ENCODE peak calls at places on chromosomes 13 and 19, in seven cellular contexts. M is neural progenitor cell, N is A549, Z is astrocyte of the cerebellum, K is left lung, F is AG10803, O is suprapubic skin. A is an unnamed sample.

GRCh38 chr19:14059093-14059480 is 2.8 kb downstream of the PALM3 start:
- DNase-seq in K (no peak), M (peak; percentile 56), N (no peak), Z (no peak), F (no peak), O (no peak), A (peak; percentile 80)

GRCh38 chr19:15471639-15472101 is 7.3 kb upstream of the RASAL3 start:
- DNase-seq in O (no peak), N (no peak), Z (no peak), K (peak; percentile 76), M (no peak), F (no peak), A (no peak)

GRCh38 chr19:458091-459042 is 2.5 kb downstream of the SHC2 start:
- DNase-seq in N (no peak), K (peak; percentile 79), O (no peak), F (no peak), M (no peak), Z (no peak), A (no peak)

GRCh38 chr13:65063753-65064152 is 2166.4 kb downstream of the PCDH9 start:
- DNase-seq in K (no peak), M (no peak), Z (peak; percentile 40), F (peak; percentile 30), O (no peak), N (no peak), A (no peak)

GRCh38 chr13:27038323-27038722 is 133.3 kb downstream of the USP12 start:
- DNase-seq in N (peak; percentile 52), M (no peak), K (no peak), Z (peak; percentile 76), F (peak; percentile 74), O (no peak), A (no peak)

GRCh38 chr13:49214917-49215376 is 5.2 kb upstream of the MLNR start:
- DNase-seq in O (no peak), N (no peak), F (no peak), Z (no peak), M (no peak), K (peak; percentile 75), A (peak; percentile 37)

GRCh38 chr19:12783849-12784393 is 7.4 kb upstream of the JUNB start:
- DNase-seq in N (no peak), O (no peak), K (no peak), M (no peak), Z (no peak), F (no peak), A (peak; percentile 58)

GRCh38 chr19:40464059-40465024 is 1.2 kb downstream of the BLVRB start:
- DNase-seq in O (peak; percentile 88), M (peak; percentile 81), N (peak; percentile 97), F (peak; percentile 90), K (peak; percentile 84), Z (peak; percentile 80), A (peak; percentile 86)

GRCh38 chr19:46610851-46611770 is 10.0 kb downstream of the CALM3 start:
- DNase-seq in Z (peak; percentile 82), M (no peak), N (no peak), F (peak; percentile 69), O (peak; percentile 65), K (no peak), A (peak; percentile 79)

GRCh38 chr19:44587863-44588752 is 25.3 kb upstream of the IGSF23 start:
- DNase-seq in K (no peak), Z (peak; percentile 96), M (no peak), O (no peak), N (peak; percentile 85), F (peak; percentile 94), A (no peak)

GRCh38 chr19:10621966-10622365 is 3.4 kb upstream of the SLC44A2 start:
- DNase-seq in N (no peak), Z (no peak), M (no peak), K (no peak), O (no peak), F (no peak), A (no peak)

GRCh38 chr13:78655906-78656305 is 3.0 kb downstream of the OBI1 start:
- DNase-seq in K (no peak), N (no peak), M (no peak), F (no peak), O (no peak), Z (no peak), A (no peak)

GRCh38 chr19:3057275-3057714 is 5.0 kb downstream of the TLE5 start:
- DNase-seq in F (peak; percentile 49), M (no peak), N (peak; percentile 37), O (peak; percentile 90), Z (peak; percentile 63), K (peak; percentile 90), A (peak; percentile 68)
- H3K4me3 ChIP-seq in F (no peak overlapping the region), M (no peak overlapping the region), N (no peak overlapping the region), O (peak overlapping the region; percentile 4), Z (peak overlapping the region; percentile 9), K (peak overlapping the region; percentile 7), A (no peak overlapping the region)

GRCh38 chr19:6531956-6532243 is 1.1 kb downstream of the TNFSF9 start:
- DNase-seq in M (no peak), F (no peak), K (no peak), O (no peak), Z (no peak), N (no peak), A (no peak)
- H3K4me3 ChIP-seq in M (no peak overlapping the region), F (peak overlapping the region; percentile 92), K (peak overlapping the region; percentile 56), O (peak overlapping the region; percentile 69), Z (peak overlapping the region; percentile 73), N (peak overlapping the region; percentile 76), A (no peak overlapping the region)

DNA sequence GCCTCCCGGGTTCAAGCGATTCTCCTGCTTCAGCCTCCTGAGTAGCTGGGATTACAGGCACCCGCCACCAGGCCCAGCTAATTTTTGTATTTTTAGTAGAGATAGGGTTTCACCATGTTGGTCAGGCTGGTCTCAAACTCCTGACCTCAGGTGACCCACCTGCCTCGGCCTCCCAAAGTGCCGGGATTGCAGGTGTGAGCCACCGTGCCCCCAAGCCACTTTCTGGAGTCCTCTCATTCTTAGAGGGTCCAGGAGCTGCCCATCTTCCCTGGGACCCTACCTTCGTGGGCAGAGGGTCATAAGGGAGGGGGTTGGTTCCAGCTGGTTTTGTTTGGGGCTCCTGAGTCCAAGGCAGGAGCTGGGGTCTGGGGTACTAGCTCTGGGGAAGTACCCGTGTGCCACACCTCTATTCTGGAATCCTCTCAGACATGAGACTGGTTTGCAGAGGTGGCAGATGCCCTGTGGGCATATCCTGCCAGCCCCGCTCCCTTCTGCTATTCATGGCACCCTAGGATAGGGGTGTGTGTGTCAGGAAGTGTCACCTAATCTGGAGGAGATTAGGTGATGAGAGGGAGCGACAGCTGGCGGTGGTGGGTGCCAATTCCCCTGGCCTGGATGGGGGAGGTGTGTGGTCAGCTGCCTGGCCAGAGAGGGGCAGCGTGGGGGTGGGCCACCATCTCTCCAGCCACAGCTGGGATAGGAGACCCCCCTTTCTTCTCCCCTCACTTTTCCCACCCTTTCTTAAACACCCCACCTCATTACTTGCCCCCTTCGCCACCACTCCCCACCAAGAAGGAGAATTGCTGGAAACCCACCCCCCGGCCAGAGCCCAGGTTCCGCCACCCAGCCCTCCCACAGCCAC is 2.1 kb downstream of the PRMT1 start:
- DNase-seq in F (no peak), M (no peak), Z (no peak), N (no peak), K (no peak), O (no peak), A (no peak)
- H3K4me3 ChIP-seq in F (no peak overlapping the region), M (peak overlapping the region; percentile 88), Z (no peak overlapping the region), N (no peak overlapping the region), K (peak overlapping the region; percentile 99), O (no peak overlapping the region), A (no peak overlapping the region)

GRCh38 chr13:52461265-52461664 is 6.0 kb downstream of the CKAP2 start:
- DNase-seq in F (no peak), M (no peak), K (no peak), O (no peak), N (no peak), Z (no peak), A (no peak)
- H3K4me3 ChIP-seq in F (no peak overlapping the region), M (no peak overlapping the region), K (no peak overlapping the region), O (no peak overlapping the region), N (no peak overlapping the region), Z (no peak overlapping the region), A (no peak overlapping the region)

GRCh38 chr19:50427318-50427925 is 5.3 kb upstream of the MYBPC2 start:
- DNase-seq in O (no peak), N (no peak), M (no peak), F (no peak), K (no peak), Z (no peak), A (no peak)
- H3K4me3 ChIP-seq in O (peak overlapping the region; percentile 39), N (no peak overlapping the region), M (no peak overlapping the region), F (peak overlapping the region; percentile 29), K (peak overlapping the region; percentile 24), Z (peak overlapping the region; percentile 27), A (no peak overlapping the region)

A was measured in lower leg skin.